ENCODE peak calls at places on chromosomes 2 and 18, in five cellular contexts. M is mesenchymal stem cell, L is neuronal stem cell, O is H1, E is trophoblast cell. X is an unnamed sample.

GRCh38 chr2:112712903-112713584 is 7.8 kb upstream of the NT5DC4 start:
- DNase-seq in M (peak; percentile 65), L (no peak), O (peak; percentile 42), E (no peak), X (no peak)

GRCh38 chr2:157751462-157752058 is 122.9 kb upstream of the ACVR1C start:
- DNase-seq in M (peak; percentile 30), L (no peak), O (peak; percentile 76), E (peak; percentile 6), X (peak; percentile 57)

GRCh38 chr2:236794074-236794473 is 224.4 kb downstream of the ACKR3 start:
- DNase-seq in M (no peak), L (no peak), O (no peak), E (no peak), X (no peak)

GRCh38 chr2:192236136-192236535 is 41.4 kb upstream of the TMEFF2 start:
- DNase-seq in M (peak; percentile 12), L (no peak), O (no peak), E (no peak), X (no peak)

GRCh38 chr2:145832681-145833080 is 1312.8 kb upstream of the ZEB2 start:
- DNase-seq in M (no peak), L (no peak), O (no peak), E (no peak), X (no peak)

GRCh38 chr2:71379086-71379485 is 47.5 kb downstream of the ZNF638 start:
- DNase-seq in M (peak; percentile 63), L (no peak), O (no peak), E (peak; percentile 61), X (no peak)

GRCh38 chr2:224870341-224870740 is 154.2 kb upstream of the CCDC195 start:
- DNase-seq in M (no peak), L (no peak), O (no peak), E (no peak), X (no peak)

GRCh38 chr2:150097891-150098595 is 389.4 kb downstream of the RND3 start:
- DNase-seq in M (peak; percentile 68), L (no peak), O (no peak), E (no peak), X (no peak)

GRCh38 chr2:232588680-232589585 is 38.4 kb downstream of the EIF4E2 start:
- DNase-seq in M (no peak), L (no peak), O (no peak), E (no peak), X (no peak)

GRCh38 chr2:115880558-115880957 is 1438.1 kb downstream of the DPP10 start:
- DNase-seq in M (no peak), L (no peak), O (no peak), E (no peak), X (no peak)

GRCh38 chr2:24452499-24452878 is 38.6 kb upstream of the NCOA1 start:
- DNase-seq in M (no peak), L (no peak), O (no peak), E (no peak), X (no peak)

GRCh38 chr2:139626128-139626527 is 845.9 kb upstream of the NXPH2 start:
- DNase-seq in M (no peak), L (no peak), O (no peak), E (no peak), X (no peak)
- H2BK12ac ChIP-seq in M (no peak overlapping the region), L (no peak overlapping the region), O (no peak overlapping the region), E (no peak overlapping the region), X (no peak overlapping the region)

DNA sequence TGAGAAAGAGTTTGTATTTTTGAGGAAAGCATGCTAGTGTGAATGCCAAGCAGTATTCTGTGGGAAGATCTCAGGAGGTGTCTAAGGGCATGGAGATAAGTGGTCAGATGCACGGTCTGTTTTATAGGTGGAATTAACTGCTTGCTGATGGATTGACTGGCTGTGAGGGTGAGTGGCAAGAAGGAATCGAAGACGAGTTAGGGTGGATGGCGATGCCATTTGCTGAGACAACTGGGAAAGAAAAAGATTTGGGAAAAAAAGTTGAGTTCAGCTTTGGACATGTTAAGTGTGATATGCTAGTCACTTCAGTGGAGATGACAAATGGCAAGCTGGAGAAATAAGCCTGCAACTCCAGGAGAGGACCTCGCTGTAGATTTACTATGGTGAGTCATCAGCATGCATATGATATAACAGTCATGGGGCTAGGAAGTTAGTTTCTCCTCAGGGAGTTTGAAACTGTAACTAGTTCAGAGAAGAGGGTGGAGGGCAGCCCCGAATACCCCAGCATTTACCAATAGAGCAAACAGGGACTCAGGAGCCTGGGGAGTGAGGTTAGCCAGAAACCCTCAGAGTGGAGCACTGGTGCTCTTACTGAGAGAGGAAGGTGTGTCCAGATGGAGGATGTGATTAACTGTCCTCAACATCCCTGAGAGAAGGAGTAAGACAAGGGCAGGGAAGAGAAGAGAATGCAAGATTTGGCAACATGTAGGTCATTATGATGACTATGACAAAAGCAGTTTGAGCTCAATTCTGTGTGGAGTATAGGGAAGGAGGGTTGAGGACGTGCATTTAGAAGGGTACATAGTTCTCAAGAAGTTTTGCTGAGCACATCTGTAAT is 2.0 kb upstream of the HK2 start:
- DNase-seq in M (peak; percentile 65), L (no peak), O (no peak), E (peak; percentile 30), X (no peak)
- H3K4ac ChIP-seq in M (no peak overlapping the region), L (no peak overlapping the region), O (no peak overlapping the region), E (no peak overlapping the region), X (no peak overlapping the region)

DNA sequence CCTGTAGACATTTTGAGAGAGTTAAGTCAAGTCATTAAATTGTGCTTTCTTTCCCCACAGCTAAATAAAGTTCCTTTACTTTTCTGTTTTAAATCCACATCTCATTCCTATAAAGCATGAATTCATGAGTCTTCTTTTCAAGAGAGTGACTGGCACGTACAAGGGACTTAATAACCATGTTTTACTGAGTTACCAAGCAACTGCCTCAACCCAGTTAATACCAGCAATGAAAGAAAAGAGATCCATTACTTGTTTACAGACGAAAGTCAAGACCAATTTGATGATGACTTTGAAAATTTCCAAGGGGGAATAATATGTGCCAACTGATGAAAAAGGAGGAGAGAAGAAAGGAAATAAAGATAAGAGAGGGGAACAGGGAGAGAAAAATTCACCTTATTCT is 1082.5 kb upstream of the GYPC start:
- DNase-seq in M (no peak), L (no peak), O (no peak), E (no peak), X (no peak)
- H3K27ac ChIP-seq in M (no peak overlapping the region), L (no peak overlapping the region), O (no peak overlapping the region), E (no peak overlapping the region), X (no peak overlapping the region)

GRCh38 chr2:219273887-219274391 is 5.2 kb upstream of the DNAJB2 start:
- DNase-seq in M (no peak), L (no peak), O (no peak), E (peak; percentile 93), X (no peak)

GRCh38 chr2:219271021-219271420 is 8.1 kb upstream of the DNAJB2 start:
- DNase-seq in M (no peak), L (no peak), O (no peak), E (no peak), X (no peak)

GRCh38 chr2:219272995-219273394 is 6.2 kb upstream of the DNAJB2 start:
- DNase-seq in M (no peak), L (no peak), O (no peak), E (no peak), X (no peak)

GRCh38 chr2:219274392-219274921 is 4.7 kb upstream of the DNAJB2 start:
- DNase-seq in M (peak; percentile 87), L (no peak), O (no peak), E (peak; percentile 93), X (peak; percentile 70)

GRCh38 chr2:219272351-219272750 is 6.8 kb upstream of the DNAJB2 start:
- DNase-seq in M (no peak), L (no peak), O (no peak), E (no peak), X (no peak)
- H2BK12ac ChIP-seq in M (no peak overlapping the region), L (no peak overlapping the region), O (no peak overlapping the region), E (no peak overlapping the region), X (no peak overlapping the region)

DNA sequence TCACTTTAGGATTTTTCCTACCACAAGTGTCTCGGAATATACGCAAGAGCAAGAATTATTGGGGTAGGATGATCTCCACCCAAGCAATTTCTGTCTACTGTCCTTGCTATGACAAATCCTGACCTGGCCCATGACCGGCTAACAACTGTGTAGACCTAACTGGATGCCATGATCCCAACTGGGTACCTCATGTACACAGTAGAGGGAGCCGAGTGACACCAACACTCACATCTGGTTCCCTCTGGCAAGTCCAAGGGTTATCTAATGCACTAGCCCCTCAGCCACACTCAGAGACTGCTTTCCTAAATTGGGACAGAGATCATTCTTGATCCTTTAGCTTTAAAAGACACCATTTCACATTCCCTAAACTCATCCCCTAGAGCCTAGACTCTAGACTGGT is 60.7 kb upstream of the ZNF532 start:
- DNase-seq in M (no peak), L (no peak), O (no peak), E (no peak), X (no peak)
- H3K4ac ChIP-seq in M (no peak overlapping the region), L (no peak overlapping the region), O (no peak overlapping the region), E (no peak overlapping the region), X (no peak overlapping the region)

GRCh38 chr2:109322646-109323045 is 193.6 kb downstream of the SH3RF3 start:
- DNase-seq in M (peak; percentile 38), L (no peak), O (no peak), E (no peak), X (no peak)

GRCh38 chr2:109324859-109325258 is 195.9 kb downstream of the SH3RF3 start:
- DNase-seq in M (peak; percentile 96), L (no peak), O (no peak), E (no peak), X (no peak)

GRCh38 chr2:109322111-109322510 is 193.1 kb downstream of the SH3RF3 start:
- DNase-seq in M (peak; percentile 99), L (no peak), O (no peak), E (no peak), X (no peak)

GRCh38 chr2:109326306-109326705 is 197.3 kb downstream of the SH3RF3 start:
- DNase-seq in M (no peak), L (no peak), O (no peak), E (no peak), X (no peak)

GRCh38 chr2:109325570-109325969 is 196.6 kb downstream of the SH3RF3 start:
- DNase-seq in M (no peak), L (no peak), O (no peak), E (no peak), X (no peak)
- H3K27ac ChIP-seq in M (peak overlapping the region; percentile 70), L (no peak overlapping the region), O (no peak overlapping the region), E (no peak overlapping the region), X (no peak overlapping the region)

DNA sequence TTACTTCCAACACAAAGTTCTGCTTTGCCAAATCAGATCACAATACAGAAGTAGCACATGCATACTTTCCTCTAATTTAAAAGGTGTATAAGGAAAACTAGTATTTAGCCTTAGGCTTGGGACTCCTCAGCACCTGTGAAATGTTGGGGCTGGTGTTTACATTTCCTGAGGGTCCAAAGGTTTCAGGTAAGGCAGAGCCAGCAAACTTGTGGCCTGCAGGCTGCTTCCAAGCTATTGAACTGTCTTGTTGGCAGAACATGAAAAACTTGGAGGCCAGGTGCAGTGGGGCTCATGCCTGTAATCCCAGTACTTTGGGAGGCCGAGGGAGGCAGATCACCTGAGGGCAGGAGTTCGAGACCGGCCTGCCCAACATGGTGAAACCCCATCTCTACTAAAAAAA is 26.5 kb upstream of the GPR39 start:
- DNase-seq in M (no peak), L (no peak), O (no peak), E (no peak), X (no peak)
- H2BK12ac ChIP-seq in M (no peak overlapping the region), L (no peak overlapping the region), O (no peak overlapping the region), E (no peak overlapping the region), X (no peak overlapping the region)

GRCh38 chr2:102122115-102122514 is 20.4 kb upstream of the IL1R1 start:
- DNase-seq in M (peak; percentile 92), L (no peak), O (no peak), E (peak; percentile 87), X (no peak)
- H3K4ac ChIP-seq in M (peak overlapping the region; percentile 63), L (no peak overlapping the region), O (no peak overlapping the region), E (no peak overlapping the region), X (no peak overlapping the region)

X was measured in H9.